ENCODE peak calls at places on chromosomes 5 and 9, in ten cellular contexts. Z is EL; G is ELF-1; N is activated naive CD4-positive, alpha-beta T cell; V is BJ; X is endodermal cell; A is MV-4-11; T is cardiac muscle cell; K is lung; E is mucosa of descending colon. I is an unnamed sample.
A peak's percentile ranks its signal among the peaks of the same experiment; 100 is the strongest.

GRCh38 chr9:115494958-115495690 is 377.2 kb upstream of the TNC start:
- DNase-seq in Z (no peak), G (no peak), N (no peak), V (no peak), X (no peak), A (no peak), T (no peak), K (no peak), E (no peak), I (no peak)

GRCh38 chr5:167950126-167950721 is 341.2 kb upstream of the WWC1 start:
- DNase-seq in Z (peak; percentile 91), G (peak; percentile 33), N (no peak), V (peak; percentile 17), X (no peak), A (no peak), T (no peak), K (no peak), E (no peak), I (no peak)

GRCh38 chr5:128409401-128409800 is 128.6 kb downstream of the FBN2 start:
- DNase-seq in Z (peak; percentile 29), G (no peak), N (no peak), V (no peak), X (no peak), A (no peak), T (no peak), K (no peak), E (no peak), I (no peak)

GRCh38 chr5:81763294-81763928 is 12.5 kb upstream of the SSBP2 start:
- DNase-seq in Z (no peak), G (no peak), N (no peak), V (no peak), X (no peak), A (no peak), T (no peak), K (no peak), E (no peak), I (no peak)

GRCh38 chr9:79522793-79523192 is 49.0 kb upstream of the TLE4 start:
- DNase-seq in Z (no peak), G (no peak), N (no peak), V (no peak), X (no peak), A (no peak), T (no peak), K (no peak), E (no peak), I (no peak)

GRCh38 chr5:160312139-160312959 is at the start of gene CCNJL:
- DNase-seq in Z (peak; percentile 52), G (peak; percentile 67), N (no peak), V (no peak), X (peak; percentile 93), A (no peak), T (peak; percentile 86), K (peak; percentile 66), E (peak; percentile 70), I (no peak)

GRCh38 chr9:124286292-124286931 is 28.7 kb downstream of the NEK6 start:
- DNase-seq in Z (peak; percentile 98), G (no peak), N (no peak), V (peak; percentile 67), X (no peak), A (peak; percentile 58), T (no peak), K (no peak), E (peak; percentile 83), I (no peak)

GRCh38 chr5:158026248-158027031 is 167.5 kb upstream of the CLINT1 start:
- DNase-seq in Z (no peak), G (no peak), N (no peak), V (peak; percentile 16), X (no peak), A (no peak), T (no peak), K (no peak), E (no peak), I (no peak)

GRCh38 chr9:126146254-126147145 is 180.1 kb upstream of the MVB12B start:
- DNase-seq in Z (no peak), G (peak; percentile 85), N (no peak), V (no peak), X (peak; percentile 92), A (no peak), T (peak; percentile 69), K (peak; percentile 29), E (no peak), I (no peak)

GRCh38 chr5:15433709-15434108 is 66.3 kb upstream of the FBXL7 start:
- DNase-seq in Z (no peak), G (no peak), N (no peak), V (no peak), X (no peak), A (no peak), T (no peak), K (no peak), E (no peak), I (no peak)

GRCh38 chr9:127384016-127384730 is 12.8 kb upstream of the SLC2A8 start:
- DNase-seq in Z (no peak), G (peak; percentile 23), N (no peak), V (no peak), X (no peak), A (no peak), T (no peak), K (no peak), E (no peak), I (no peak)

GRCh38 chr9:128103589-128103962 is 24.0 kb downstream of the PTGES2 start:
- DNase-seq in Z (no peak), G (peak; percentile 47), N (no peak), V (no peak), X (peak; percentile 78), A (no peak), T (no peak), K (no peak), E (peak; percentile 42), I (no peak)

GRCh38 chr9:103431809-103432208 is 436.7 kb downstream of the CYLC2 start:
- DNase-seq in Z (no peak), G (no peak), N (no peak), V (no peak), X (no peak), A (no peak), T (no peak), K (no peak), E (no peak), I (no peak)

GRCh38 chr5:125372694-125373621 is 626.5 kb upstream of the ZNF608 start:
- DNase-seq in Z (peak; percentile 69), G (peak; percentile 30), N (no peak), V (peak; percentile 35), X (peak; percentile 55), A (no peak), T (no peak), K (no peak), E (no peak), I (no peak)

GRCh38 chr5:9924614-9925013 is 294.5 kb upstream of the TAS2R1 start:
- DNase-seq in Z (peak; percentile 94), G (no peak), N (no peak), V (peak; percentile 86), X (no peak), A (peak; percentile 86), T (no peak), K (no peak), E (no peak), I (peak; percentile 12)

GRCh38 chr5:64147849-64148441 is 17.7 kb upstream of the RNF180 start:
- DNase-seq in Z (peak; percentile 41), G (peak; percentile 72), N (no peak), V (no peak), X (peak; percentile 87), A (no peak), T (peak; percentile 62), K (peak; percentile 56), E (no peak), I (no peak)

GRCh38 chr5:126656397-126657007 is 55.8 kb downstream of the PHAX start:
- DNase-seq in Z (peak; percentile 49), G (no peak), N (no peak), V (no peak), X (no peak), A (peak; percentile 37), T (peak; percentile 61), K (no peak), E (no peak), I (no peak)

GRCh38 chr5:121533814-121534213 is 317.9 kb upstream of the FTMT start:
- DNase-seq in Z (no peak), G (no peak), N (no peak), V (no peak), X (no peak), A (peak; percentile 33), T (peak; percentile 45), K (no peak), E (no peak), I (no peak)

GRCh38 chr5:128015978-128016377 is 67.6 kb upstream of the SLC12A2 start:
- DNase-seq in Z (peak; percentile 21), G (peak; percentile 32), N (no peak), V (no peak), X (no peak), A (no peak), T (no peak), K (no peak), E (no peak), I (no peak)

GRCh38 chr5:103860327-103860726 is 297.7 kb upstream of the NUDT12 start:
- DNase-seq in Z (no peak), G (no peak), N (no peak), V (no peak), X (no peak), A (no peak), T (no peak), K (no peak), E (no peak), I (no peak)

GRCh38 chr5:43833966-43834365 is 231.0 kb downstream of the NNT start:
- DNase-seq in Z (no peak), G (no peak), N (no peak), V (no peak), X (no peak), A (no peak), T (no peak), K (no peak), E (no peak), I (no peak)

GRCh38 chr5:5164158-5164557 is 24.0 kb downstream of the ADAMTS16 start:
- DNase-seq in Z (no peak), G (no peak), N (no peak), V (no peak), X (no peak), A (peak; percentile 14), T (no peak), K (no peak), E (no peak), I (no peak)

GRCh38 chr5:10513501-10514442 is 50.1 kb upstream of the ANKRD33B start:
- DNase-seq in Z (peak; percentile 96), G (peak; percentile 84), N (no peak), V (peak; percentile 62), X (peak; percentile 93), A (no peak), T (peak; percentile 32), K (no peak), E (no peak), I (no peak)

GRCh38 chr5:2905741-2906140 is 154.3 kb upstream of the IRX2 start:
- DNase-seq in Z (no peak), G (no peak), N (no peak), V (no peak), X (no peak), A (no peak), T (no peak), K (no peak), E (no peak), I (no peak)

GRCh38 chr5:148924817-148925216 is 98.4 kb downstream of the ADRB2 start:
- DNase-seq in Z (no peak), G (no peak), N (no peak), V (no peak), X (peak; percentile 20), A (no peak), T (no peak), K (no peak), E (peak; percentile 58), I (no peak)

GRCh38 chr5:104977530-104977929 is 1414.9 kb upstream of the NUDT12 start:
- DNase-seq in Z (no peak), G (no peak), N (no peak), V (no peak), X (no peak), A (no peak), T (no peak), K (no peak), E (no peak), I (no peak)

GRCh38 chr9:131289301-131290038 is at the start of gene PLPP7:
- DNase-seq in Z (peak; percentile 63), G (peak; percentile 62), N (no peak), V (no peak), X (peak; percentile 90), A (peak; percentile 42), T (peak; percentile 80), K (no peak), E (no peak), I (no peak)

GRCh38 chr9:35904966-35905781 is 828 bp upstream of the HRCT1 start:
- DNase-seq in Z (peak; percentile 77), G (no peak), N (no peak), V (no peak), X (peak; percentile 59), A (no peak), T (no peak), K (peak; percentile 29), E (peak; percentile 70), I (no peak)

I was measured in HL-60.